ENCODE peak calls at places on chromosomes 7 and 10, in five cellular contexts. One of them, this sample, is unnamed.

GRCh38 chr10:7243139-7243538 is 167.7 kb downstream of the SFMBT2 start:
- DNase-seq in NCI-H1436: no peak
- DNase-seq in progenitor cell of endocrine pancreas: no peak
- DNase-seq in GM12865: no peak
- DNase-seq in astrocyte of the cerebellum: no peak
- DNase-seq in this sample: no peak

GRCh38 chr10:62817763-62818425 is 1.7 kb upstream of the EGR2 start:
- DNase-seq in NCI-H1436: peak
- DNase-seq in progenitor cell of endocrine pancreas: peak
- DNase-seq in astrocyte of the cerebellum: no peak
- DNase-seq in GM12865: peak
- DNase-seq in this sample: peak

GRCh38 chr10:96588060-96588554 is 1.3 kb upstream of the TM9SF3 start:
- DNase-seq in progenitor cell of endocrine pancreas: no peak
- DNase-seq in NCI-H1436: no peak
- DNase-seq in astrocyte of the cerebellum: no peak
- DNase-seq in GM12865: peak
- DNase-seq in this sample: no peak

GRCh38 chr7:94908204-94909022 is 1.0 kb downstream of the PPP1R9A start:
- DNase-seq in astrocyte of the cerebellum: peak
- DNase-seq in NCI-H1436: peak
- DNase-seq in GM12865: no peak
- DNase-seq in progenitor cell of endocrine pancreas: peak
- DNase-seq in this sample: no peak

GRCh38 chr7:18638594-18639452 is 143.3 kb downstream of the HDAC9 start:
- DNase-seq in NCI-H1436: no peak
- DNase-seq in progenitor cell of endocrine pancreas: no peak
- DNase-seq in GM12865: no peak
- DNase-seq in astrocyte of the cerebellum: no peak
- DNase-seq in this sample: no peak

GRCh38 chr7:50687575-50688261 is 95.0 kb downstream of the GRB10 start:
- DNase-seq in GM12865: no peak
- DNase-seq in progenitor cell of endocrine pancreas: no peak
- DNase-seq in NCI-H1436: no peak
- DNase-seq in astrocyte of the cerebellum: peak
- DNase-seq in this sample: no peak

GRCh38 chr10:27041196-27041595 is 59.1 kb downstream of the ANKRD26 start:
- DNase-seq in progenitor cell of endocrine pancreas: no peak
- DNase-seq in NCI-H1436: no peak
- DNase-seq in astrocyte of the cerebellum: no peak
- DNase-seq in GM12865: no peak
- DNase-seq in this sample: no peak

GRCh38 chr7:106914018-106914607 is 49.0 kb downstream of the PIK3CG start:
- DNase-seq in astrocyte of the cerebellum: no peak
- DNase-seq in NCI-H1436: no peak
- DNase-seq in GM12865: no peak
- DNase-seq in progenitor cell of endocrine pancreas: no peak
- DNase-seq in this sample: no peak

GRCh38 chr7:155090647-155091046 is 20.5 kb downstream of the HTR5A start:
- DNase-seq in astrocyte of the cerebellum: no peak
- DNase-seq in progenitor cell of endocrine pancreas: no peak
- DNase-seq in GM12865: no peak
- DNase-seq in NCI-H1436: no peak
- DNase-seq in this sample: no peak

GRCh38 chr7:96306385-96307125 is 15.3 kb downstream of the SLC25A13 start:
- DNase-seq in astrocyte of the cerebellum: no peak
- DNase-seq in NCI-H1436: no peak
- DNase-seq in progenitor cell of endocrine pancreas: no peak
- DNase-seq in GM12865: no peak
- DNase-seq in this sample: no peak

GRCh38 chr10:86657011-86657395 is 2.7 kb downstream of the OPN4 start:
- DNase-seq in astrocyte of the cerebellum: no peak
- DNase-seq in progenitor cell of endocrine pancreas: no peak
- DNase-seq in NCI-H1436: no peak
- DNase-seq in GM12865: no peak
- DNase-seq in this sample: no peak

GRCh38 chr7:46881507-46882127 is 700.3 kb downstream of the TNS3 start:
- DNase-seq in astrocyte of the cerebellum: no peak
- DNase-seq in progenitor cell of endocrine pancreas: no peak
- DNase-seq in GM12865: no peak
- DNase-seq in NCI-H1436: no peak
- DNase-seq in this sample: no peak

GRCh38 chr7:156523447-156524048 is 117.0 kb upstream of the RNF32 start:
- DNase-seq in GM12865: no peak
- DNase-seq in progenitor cell of endocrine pancreas: no peak
- DNase-seq in astrocyte of the cerebellum: no peak
- DNase-seq in NCI-H1436: no peak
- DNase-seq in this sample: no peak

GRCh38 chr7:151694828-151695580 is 175.3 kb upstream of the RHEB start:
- DNase-seq in GM12865: no peak
- DNase-seq in NCI-H1436: no peak
- DNase-seq in progenitor cell of endocrine pancreas: no peak
- DNase-seq in astrocyte of the cerebellum: no peak
- DNase-seq in this sample: no peak

GRCh38 chr7:5755704-5756131 is 25.7 kb downstream of the RNF216 start:
- DNase-seq in GM12865: no peak
- DNase-seq in NCI-H1436: no peak
- DNase-seq in progenitor cell of endocrine pancreas: no peak
- DNase-seq in astrocyte of the cerebellum: no peak
- DNase-seq in this sample: no peak

GRCh38 chr10:118112496-118113125 is 65.9 kb upstream of the RAB11FIP2 start:
- DNase-seq in astrocyte of the cerebellum: no peak
- DNase-seq in GM12865: no peak
- DNase-seq in progenitor cell of endocrine pancreas: no peak
- DNase-seq in NCI-H1436: no peak
- DNase-seq in this sample: no peak

GRCh38 chr7:158374586-158374985 is 213.0 kb downstream of the PTPRN2 start:
- DNase-seq in astrocyte of the cerebellum: no peak
- DNase-seq in NCI-H1436: no peak
- DNase-seq in progenitor cell of endocrine pancreas: no peak
- DNase-seq in GM12865: no peak
- DNase-seq in this sample: no peak

GRCh38 chr10:77578583-77579227 is 58.9 kb downstream of the KCNMA1 start:
- DNase-seq in progenitor cell of endocrine pancreas: no peak
- DNase-seq in NCI-H1436: no peak
- DNase-seq in astrocyte of the cerebellum: no peak
- DNase-seq in GM12865: no peak
- DNase-seq in this sample: no peak

GRCh38 chr7:142114207-142114606 is 2.7 kb downstream of the MGAM2 start:
- DNase-seq in GM12865: no peak
- DNase-seq in progenitor cell of endocrine pancreas: no peak
- DNase-seq in astrocyte of the cerebellum: peak
- DNase-seq in NCI-H1436: no peak
- DNase-seq in this sample: no peak

GRCh38 chr10:42962120-42962901 is 114.6 kb upstream of the RET start:
- DNase-seq in GM12865: no peak
- DNase-seq in NCI-H1436: no peak
- DNase-seq in progenitor cell of endocrine pancreas: peak
- DNase-seq in astrocyte of the cerebellum: no peak
- DNase-seq in this sample: no peak

GRCh38 chr7:101948650-101949049 is 131.2 kb downstream of the CUX1 start:
- DNase-seq in GM12865: no peak
- DNase-seq in progenitor cell of endocrine pancreas: no peak
- DNase-seq in astrocyte of the cerebellum: no peak
- DNase-seq in NCI-H1436: no peak
- DNase-seq in this sample: no peak